ENCODE peak calls at places on chromosomes 16 and 17, in four cellular contexts. P, U, D and C are unnamed samples. For H3K9me3, the result is how much of the 10 kb centered on the place peaks cover.

GRCh38 chr17:81429353-81429774 is 34.1 kb downstream of the BAHCC1 start:
- DNase-seq in P (no peak), U (peak), D (peak), C (no peak)

GRCh38 chr17:82957961-82958491 is 118.2 kb upstream of the ZNF750 start:
- DNase-seq in P (no peak), U (peak), D (peak), C (no peak)

GRCh38 chr17:63881935-63882601 is at the start of gene GH2:
- DNase-seq in P (peak), U (no peak), D (no peak), C (peak)

GRCh38 chr17:31321481-31321880 is at the start of gene EVI2A:
- DNase-seq in P (peak), U (no peak), D (no peak), C (peak)

GRCh38 chr17:42059815-42060214 is 9.4 kb upstream of the C17orf113 start:
- DNase-seq in P (no peak), U (no peak), D (no peak), C (no peak)

GRCh38 chr17:71482625-71483024 is 638.2 kb upstream of the SOX9 start:
- DNase-seq in P (no peak), U (no peak), D (no peak), C (no peak)

GRCh38 chr16:57305159-57305811 is 20.8 kb upstream of the PLLP start:
- DNase-seq in P (no peak), U (no peak), D (peak), C (no peak)

GRCh38 chr16:50808929-50809538 is 67.1 kb downstream of the CYLD start:
- DNase-seq in P (no peak), U (no peak), D (no peak), C (no peak)

GRCh38 chr17:15981208-15981607 is 18.3 kb downstream of the ZSWIM7 start:
- DNase-seq in P (no peak), U (no peak), D (no peak), C (no peak)

GRCh38 chr16:53183442-53183841 is 128.7 kb downstream of the CHD9 start:
- DNase-seq in P (no peak), U (no peak), D (no peak), C (no peak)
- H3K9me3 ChIP-seq in P (under half), U (under half), D (under half), C (under half)

DNA sequence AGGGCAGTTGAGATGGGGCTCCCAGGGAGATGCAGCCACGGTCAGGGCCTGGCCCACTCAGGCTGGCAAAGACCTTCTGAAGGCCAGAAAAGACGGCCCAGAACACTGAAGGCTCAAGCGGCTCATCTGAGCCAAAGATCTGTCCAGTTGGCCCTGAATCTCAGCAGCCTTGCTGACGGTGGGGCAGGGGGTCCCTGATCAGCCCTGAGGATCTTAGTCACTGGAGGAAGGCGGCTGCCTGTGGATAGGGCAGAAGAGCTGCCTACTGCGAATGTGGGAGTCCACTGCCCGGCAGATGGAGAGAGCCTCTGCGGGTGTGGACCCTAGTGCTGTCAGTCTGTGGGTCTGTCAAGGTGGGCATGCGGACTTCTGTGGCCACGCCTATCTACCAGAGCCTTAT is 1738.2 kb downstream of the TP53TG3F start:
- DNase-seq in P (no peak), U (no peak), D (no peak), C (no peak)
- H3K9me3 ChIP-seq in P (under half), U (under half), D (under half), C (under half)

GRCh38 chr16:3782566-3782965 is 65.2 kb upstream of the TRAP1 start:
- DNase-seq in P (no peak), U (no peak), D (no peak), C (no peak)
- H3K9me3 ChIP-seq in P (under half), U (under half), D (under half), C (under half)

GRCh38 chr16:62903961-62904502 is 867.8 kb upstream of the CDH8 start:
- DNase-seq in P (no peak), U (no peak), D (no peak), C (no peak)

DNA sequence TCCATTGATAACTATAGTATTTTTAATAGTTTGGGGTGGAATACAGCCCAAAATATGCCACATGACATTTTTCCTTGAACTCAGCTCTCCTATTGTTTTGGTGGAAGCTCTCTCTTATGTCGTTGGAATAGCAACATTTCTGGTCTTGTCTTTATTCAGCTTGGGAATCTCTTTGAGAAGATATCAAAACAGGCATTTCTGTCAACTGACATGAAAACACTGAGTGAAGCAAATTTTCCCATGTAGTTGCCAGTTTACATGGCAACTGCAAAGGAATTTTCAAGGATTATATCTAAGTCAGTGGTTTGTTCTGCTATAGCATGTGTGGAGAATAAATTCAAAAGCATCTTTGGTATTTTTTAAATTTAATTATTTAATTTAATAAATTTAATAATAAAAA is 863.5 kb upstream of the CDH8 start:
- DNase-seq in P (no peak), U (no peak), D (no peak), C (no peak)
- H3K9me3 ChIP-seq in P (under half), U (under half), D (under half), C (under half)